ENCODE peak calls at places on chromosomes 16 and 17, in ten cellular contexts. H is endothelial cell of umbilical vein, U is breast epithelium, V is H1, X is spleen, O is GM12878, K is stomach, S is sigmoid colon, T is HCT116, C is transverse colon. J is an unnamed sample. For H3K4me1, the result is how much of the 10 kb centered on the place peaks cover.

GRCh38 chr16:4370570-4371480 is 823 bp upstream of the VASN start:
- DNase-seq in V (no peak), X (peak), K (no peak), S (peak), U (no peak), T (no peak), H (no peak), O (no peak), C (peak), J (no peak)

GRCh38 chr17:76540381-76541300 is 797 bp downstream of the PRCD start:
- DNase-seq in X (peak), U (peak), T (peak), S (peak), V (peak), K (peak), O (no peak), C (peak), H (peak), J (peak)

GRCh38 chr16:61237804-61238485 is 798.3 kb downstream of the CDH8 start:
- DNase-seq in C (no peak), T (no peak), U (no peak), X (no peak), H (no peak), S (no peak), K (no peak), V (no peak), O (no peak), J (no peak)

GRCh38 chr17:59353936-59354755 is 22.7 kb downstream of the YPEL2 start:
- DNase-seq in H (no peak), S (no peak), V (no peak), K (no peak), C (no peak), X (no peak), O (no peak), T (no peak), U (no peak), J (no peak)

GRCh38 chr17:81373536-81374160 is 21.6 kb upstream of the BAHCC1 start:
- DNase-seq in V (no peak), O (no peak), K (no peak), H (no peak), U (no peak), T (no peak), C (no peak), S (no peak), X (peak), J (no peak)

GRCh38 chr16:28011223-28011622 is 52.3 kb downstream of the GSG1L start:
- DNase-seq in C (no peak), T (no peak), H (no peak), K (no peak), S (no peak), U (no peak), V (no peak), O (no peak), X (no peak), J (no peak)

GRCh38 chr17:81335388-81336157 is 40.5 kb upstream of the SLC38A10 start:
- DNase-seq in O (no peak), K (no peak), C (peak), T (no peak), U (no peak), X (peak), S (no peak), H (no peak), V (no peak), J (no peak)

GRCh38 chr17:76159157-76159556 is 18.1 kb upstream of the FOXJ1 start:
- DNase-seq in U (no peak), O (no peak), H (no peak), S (no peak), C (no peak), X (no peak), V (no peak), T (no peak), K (no peak), J (no peak)

GRCh38 chr16:30660424-30661251 is 2.4 kb downstream of the FBRS start:
- DNase-seq in K (no peak), U (no peak), H (peak), X (peak), S (no peak), T (no peak), V (no peak), C (peak), O (no peak), J (no peak)

GRCh38 chr16:14527411-14528044 is 102.5 kb downstream of the PARN start:
- DNase-seq in V (no peak), X (no peak), S (peak), H (no peak), K (no peak), T (no peak), O (no peak), C (no peak), U (no peak), J (no peak)

GRCh38 chr16:15827299-15827698 is 29.5 kb downstream of the MYH11 start:
- DNase-seq in K (no peak), S (peak), T (no peak), X (peak), U (no peak), C (no peak), H (no peak), V (no peak), O (no peak), J (no peak)

GRCh38 chr17:45841883-45842525 is 2.7 kb upstream of the SPPL2C start:
- DNase-seq in O (no peak), X (peak), U (no peak), S (no peak), H (no peak), V (no peak), T (no peak), K (no peak), C (no peak), J (no peak)

GRCh38 chr17:20246692-20247091 is 220.6 kb downstream of the LGALS9B start:
- DNase-seq in H (no peak), V (no peak), T (no peak), K (no peak), U (no peak), O (no peak), X (no peak), S (no peak), C (no peak), J (no peak)

GRCh38 chr16:66741131-66741900 is 10.1 kb downstream of the DYNC1LI2 start:
- DNase-seq in H (peak), S (peak), O (no peak), U (peak), V (no peak), X (no peak), T (peak), K (peak), C (peak), J (peak)

GRCh38 chr16:8686031-8686621 is 11.7 kb downstream of the ABAT start:
- DNase-seq in V (no peak), H (no peak), O (no peak), K (peak), S (no peak), C (peak), U (peak), X (peak), T (no peak), J (peak)

GRCh38 chr16:18938986-18939385 is 12.8 kb upstream of the SMG1 start:
- DNase-seq in S (no peak), K (no peak), C (no peak), T (no peak), V (no peak), O (no peak), X (no peak), U (no peak), H (no peak), J (no peak)

GRCh38 chr16:22103371-22103890 is 11.1 kb downstream of the VWA3A start:
- DNase-seq in S (no peak), X (no peak), C (no peak), O (no peak), U (no peak), H (no peak), K (no peak), T (no peak), V (no peak), J (no peak)

GRCh38 chr16:82983390-82983789 is 356.6 kb downstream of the CDH13 start:
- DNase-seq in H (no peak), T (no peak), U (no peak), K (no peak), S (no peak), C (no peak), V (no peak), X (no peak), O (no peak), J (no peak)

GRCh38 chr16:54542805-54543504 is 256.4 kb upstream of the IRX3 start:
- DNase-seq in T (no peak), V (no peak), K (no peak), S (no peak), C (no peak), U (no peak), X (no peak), H (no peak), O (no peak), J (no peak)

GRCh38 chr16:57592591-57593003 is 35.8 kb upstream of the ADGRG1 start:
- DNase-seq in S (no peak), K (peak), X (peak), H (no peak), U (no peak), T (no peak), O (no peak), C (peak), V (no peak), J (no peak)

GRCh38 chr16:60717808-60718207 is 1318.4 kb downstream of the CDH8 start:
- DNase-seq in T (no peak), S (no peak), U (no peak), V (no peak), O (no peak), H (no peak), K (no peak), X (no peak), C (no peak), J (no peak)

GRCh38 chr16:57916735-57917450 is 54.0 kb downstream of the CNGB1 start:
- DNase-seq in T (no peak), C (no peak), O (no peak), X (no peak), H (no peak), K (no peak), U (no peak), S (no peak), V (no peak), J (no peak)

GRCh38 chr16:57695378-57696054 is 910 bp downstream of the DRC7 start:
- DNase-seq in K (no peak), U (no peak), C (no peak), V (no peak), O (no peak), T (no peak), H (no peak), X (no peak), S (no peak), J (no peak)

GRCh38 chr17:61322316-61323014 is 77.2 kb upstream of the TBX2 start:
- DNase-seq in U (no peak), X (no peak), T (no peak), O (no peak), H (no peak), K (no peak), S (no peak), C (no peak), V (no peak), J (no peak)

GRCh38 chr17:79795795-79796569 is 895 bp downstream of the CBX8 start:
- DNase-seq in V (no peak), U (no peak), C (no peak), X (no peak), K (no peak), S (no peak), T (no peak), O (no peak), H (no peak), J (no peak)

GRCh38 chr17:59837362-59838195 is 55.2 kb downstream of the TUBD1 start:
- DNase-seq in C (peak), V (peak), H (peak), O (peak), U (peak), K (peak), X (no peak), T (peak), S (peak), J (peak)

GRCh38 chr16:4114257-4115208 is 1.7 kb downstream of the ADCY9 start:
- DNase-seq in S (no peak), C (no peak), K (no peak), O (no peak), U (no peak), H (no peak), X (peak), V (peak), T (no peak), J (no peak)

GRCh38 chr17:51230306-51230705 is 29.5 kb downstream of the MBTD1 start:
- DNase-seq in U (no peak), V (no peak), O (no peak), C (no peak), T (no peak), H (no peak), X (no peak), K (no peak), S (no peak), J (no peak)

GRCh38 chr17:51228177-51228576 is 31.7 kb downstream of the MBTD1 start:
- DNase-seq in C (no peak), O (no peak), S (no peak), X (no peak), U (no peak), K (no peak), T (no peak), V (no peak), H (no peak), J (no peak)

GRCh38 chr17:51234162-51234561 is 25.7 kb downstream of the MBTD1 start:
- DNase-seq in U (no peak), H (no peak), X (no peak), V (no peak), T (no peak), K (no peak), O (no peak), C (no peak), S (no peak), J (no peak)

GRCh38 chr17:51229889-51230288 is 30.0 kb downstream of the MBTD1 start:
- DNase-seq in S (no peak), U (no peak), T (no peak), H (no peak), C (no peak), X (no peak), K (no peak), O (no peak), V (no peak), J (no peak)

DNA sequence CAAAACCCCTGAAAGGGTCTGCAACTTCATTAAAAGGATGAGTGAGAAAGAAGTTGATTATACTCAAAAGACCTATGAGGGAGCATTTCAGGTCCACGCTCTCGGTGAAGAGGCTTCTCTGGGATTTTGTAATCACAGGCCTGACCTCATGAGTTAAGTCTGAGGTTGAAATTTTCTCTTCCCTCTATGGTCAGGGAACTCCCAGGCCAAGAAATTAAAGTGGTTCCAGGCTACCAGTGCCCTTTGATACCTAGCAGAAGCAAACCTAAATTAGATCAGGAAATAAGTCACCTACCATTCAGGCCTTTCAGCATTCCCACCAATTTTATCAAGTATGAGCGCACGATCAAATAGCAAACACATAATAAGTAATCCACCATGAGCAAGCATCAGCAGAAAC is 27.9 kb downstream of the MBTD1 start:
- DNase-seq in S (no peak), X (no peak), H (no peak), O (no peak), V (no peak), K (no peak), T (no peak), U (no peak), C (no peak), J (no peak)
- TF ChIP-seq CTCF in S (no peak), X (no peak), H (no peak), O (no peak), V (no peak), K (no peak), T (no peak), U (no peak), C (no peak), J (no peak)

DNA sequence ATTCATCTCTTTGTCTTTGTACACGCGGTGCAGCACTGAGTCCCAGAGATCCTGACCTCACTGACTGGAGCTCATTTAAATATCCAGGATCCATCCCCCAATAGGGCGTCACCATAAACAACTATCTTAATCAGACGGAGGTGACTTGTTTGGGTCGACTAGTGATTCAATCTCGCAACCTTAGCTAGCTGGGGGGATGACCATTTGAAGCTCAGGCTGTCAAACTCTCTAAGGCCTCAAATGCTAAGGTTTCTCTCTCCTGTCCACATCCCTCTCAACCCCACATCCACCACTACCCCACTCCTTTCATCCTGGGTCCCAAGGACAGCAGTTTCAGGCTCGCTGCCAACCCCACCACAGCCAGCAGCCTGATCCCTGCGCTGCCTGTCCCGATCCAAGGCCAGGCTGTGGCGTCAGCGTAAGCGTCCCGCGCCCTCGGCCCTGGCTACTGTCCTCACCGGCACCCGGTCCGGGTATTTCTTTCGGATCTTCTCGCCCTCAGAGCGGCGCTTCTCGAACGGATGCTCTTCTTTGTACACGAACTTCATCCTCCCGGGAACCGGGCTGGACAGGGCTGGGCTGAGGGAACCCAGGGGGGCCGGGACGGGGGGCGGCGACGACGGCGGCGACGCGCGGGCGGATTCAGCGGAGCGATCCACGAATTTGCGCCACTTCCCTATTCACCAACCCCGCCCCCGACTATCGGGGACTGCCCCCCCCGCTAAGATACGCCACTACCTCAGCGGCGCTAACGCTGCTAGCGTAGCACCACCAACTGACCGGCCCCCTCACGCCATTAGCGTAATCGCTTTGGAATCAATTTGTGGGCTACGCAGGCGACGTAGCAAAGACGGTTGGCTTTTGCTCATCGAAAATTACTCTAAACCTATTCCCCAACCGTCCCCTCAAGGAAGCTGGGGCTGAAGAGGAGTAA is at the start of gene GABARAP:
- DNase-seq in C (peak), K (peak), O (peak), U (peak), S (peak), H (peak), T (peak), X (peak), V (peak), J (peak)
- TF ChIP-seq POLR2AphosphoS5 in C (peak), K (peak), O (no peak), U (peak), S (peak), H (peak), T (no peak), X (peak), V (peak), J (peak)

DNA sequence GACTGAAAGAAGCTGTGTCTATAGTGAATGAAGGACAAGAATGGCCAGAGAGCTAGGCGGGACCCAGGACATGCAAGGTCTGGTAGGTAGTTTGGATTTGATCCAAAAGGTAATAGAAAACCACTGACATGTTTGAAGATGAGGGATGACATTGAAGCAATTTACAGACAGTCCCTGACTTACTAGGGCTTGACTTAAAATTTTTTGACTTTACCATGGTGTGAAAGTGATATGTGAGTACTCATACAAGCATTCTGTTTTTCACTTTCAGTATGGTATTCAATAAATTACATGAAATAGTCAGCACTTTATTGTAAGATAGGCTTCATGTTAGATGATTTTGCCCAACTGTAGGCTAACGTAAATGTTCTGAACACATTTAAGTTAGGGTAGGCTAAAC is 7.7 kb downstream of the CYB5B start:
- DNase-seq in C (no peak), U (no peak), X (no peak), H (no peak), O (no peak), S (no peak), T (no peak), V (no peak), K (no peak), J (no peak)
- H3K4me1 ChIP-seq in C (under half), U (under half), X (under half), H (under half), O (under half), S (under half), T (half or more), V (under half), K (under half), J (under half)

GRCh38 chr17:14209215-14209614 is 27.4 kb downstream of the CDRT15 start:
- DNase-seq in K (no peak), U (no peak), T (peak), O (no peak), S (no peak), V (no peak), C (no peak), X (no peak), H (no peak), J (no peak)

GRCh38 chr17:14214271-14214670 is 22.4 kb downstream of the CDRT15 start:
- DNase-seq in U (no peak), H (no peak), C (no peak), T (no peak), O (no peak), X (no peak), K (no peak), S (no peak), V (no peak), J (no peak)

GRCh38 chr17:14211246-14211645 is 25.4 kb downstream of the CDRT15 start:
- DNase-seq in S (no peak), H (no peak), X (no peak), U (no peak), C (no peak), V (no peak), T (no peak), O (no peak), K (no peak), J (no peak)

GRCh38 chr17:14212401-14212800 is 24.3 kb downstream of the CDRT15 start:
- DNase-seq in S (no peak), V (no peak), K (no peak), O (no peak), U (no peak), H (no peak), C (no peak), T (no peak), X (no peak), J (no peak)

GRCh38 chr17:14211778-14212177 is 24.9 kb downstream of the CDRT15 start:
- DNase-seq in V (peak), H (no peak), O (no peak), C (no peak), U (no peak), K (peak), X (peak), S (no peak), T (no peak), J (no peak)
- TF ChIP-seq CTCF in V (peak), H (peak), O (no peak), C (no peak), U (no peak), K (no peak), X (peak), S (no peak), T (peak), J (no peak)

GRCh38 chr17:14069251-14069981 is at the start of gene COX10:
- DNase-seq in V (peak), U (peak), X (peak), T (peak), H (peak), C (peak), S (peak), K (peak), O (peak), J (peak)
- TF ChIP-seq POLR2AphosphoS5 in V (peak), U (peak), X (peak), T (peak), H (peak), C (peak), S (peak), K (peak), O (peak), J (peak)

GRCh38 chr16:64133396-64133795 is 988.5 kb downstream of the CDH11 start:
- DNase-seq in C (no peak), X (no peak), T (no peak), V (no peak), U (no peak), S (no peak), O (no peak), H (no peak), K (no peak), J (no peak)

GRCh38 chr16:64132686-64133085 is 989.2 kb downstream of the CDH11 start:
- DNase-seq in O (no peak), T (no peak), C (no peak), S (no peak), K (no peak), U (no peak), H (no peak), V (no peak), X (no peak), J (no peak)

GRCh38 chr16:64130140-64130539 is 991.7 kb downstream of the CDH11 start:
- DNase-seq in O (no peak), T (no peak), K (no peak), C (no peak), S (no peak), V (no peak), H (no peak), U (no peak), X (no peak), J (no peak)

GRCh38 chr16:64131423-64131822 is 990.4 kb downstream of the CDH11 start:
- DNase-seq in K (no peak), U (no peak), T (no peak), H (no peak), S (no peak), V (no peak), O (no peak), X (no peak), C (no peak), J (no peak)

DNA sequence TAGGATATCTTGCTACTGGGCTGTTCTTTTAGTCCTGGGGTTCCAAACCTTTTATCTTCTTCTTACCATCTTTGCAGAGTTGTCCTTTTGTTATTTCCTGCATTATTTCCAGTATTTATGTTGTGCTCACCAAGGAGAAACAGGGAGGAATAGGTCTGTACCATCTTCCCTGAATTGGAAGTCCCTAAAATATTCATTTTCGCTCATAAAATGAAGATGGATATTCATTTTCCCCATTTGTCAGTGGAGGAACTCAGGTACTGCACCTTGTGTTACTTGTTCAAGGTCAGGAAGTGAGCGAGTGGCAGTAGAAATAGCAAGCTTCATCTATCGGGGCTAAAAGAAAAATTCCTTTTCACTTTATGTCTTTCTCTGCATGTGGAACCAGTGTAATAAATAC is 989.7 kb downstream of the CDH11 start:
- DNase-seq in T (no peak), V (no peak), H (no peak), X (no peak), U (no peak), K (no peak), O (no peak), C (no peak), S (no peak), J (no peak)
- H3K4me1 ChIP-seq in T (under half), V (under half), H (under half), X (under half), U (under half), K (under half), O (under half), C (under half), S (under half), J (under half)

J was measured in prostate gland.